ENCODE peak calls at places on chromosome 19, in eight cellular contexts. One of them, this sample, is unnamed.

GRCh38 chr19:2289714-2290435 is 7.9 kb upstream of the PEAK3 start:
- DNase-seq in pancreas: no peak
- DNase-seq in A549: no peak
- DNase-seq in ascending aorta: no peak
- DNase-seq in heart right ventricle: no peak
- DNase-seq in esophagus muscularis mucosa: no peak
- DNase-seq in heart left ventricle: no peak
- DNase-seq in CD4-positive, alpha-beta T cell: peak; percentile 56
- DNase-seq in this sample: no peak

GRCh38 chr19:52942371-52943133 is 19.3 kb upstream of the ZNF888 start:
- DNase-seq in A549: no peak
- DNase-seq in heart left ventricle: peak; percentile 93
- DNase-seq in esophagus muscularis mucosa: peak; percentile 99
- DNase-seq in ascending aorta: peak; percentile 81
- DNase-seq in CD4-positive, alpha-beta T cell: peak; percentile 94
- DNase-seq in pancreas: peak; percentile 92
- DNase-seq in heart right ventricle: peak; percentile 92
- DNase-seq in this sample: peak; percentile 96

GRCh38 chr19:12666305-12667048 is at the start of the genes MAN2B1 and WDR83:
- DNase-seq in A549: peak; percentile 41
- DNase-seq in esophagus muscularis mucosa: no peak
- DNase-seq in CD4-positive, alpha-beta T cell: peak; percentile 58
- DNase-seq in ascending aorta: peak; percentile 25
- DNase-seq in heart left ventricle: peak; percentile 77
- DNase-seq in heart right ventricle: peak; percentile 76
- DNase-seq in pancreas: peak; percentile 58
- DNase-seq in this sample: peak; percentile 78

GRCh38 chr19:49155830-49156346 is 692 bp upstream of the HRC start:
- DNase-seq in CD4-positive, alpha-beta T cell: no peak
- DNase-seq in pancreas: no peak
- DNase-seq in heart left ventricle: peak; percentile 77
- DNase-seq in ascending aorta: no peak
- DNase-seq in esophagus muscularis mucosa: no peak
- DNase-seq in heart right ventricle: peak; percentile 74
- DNase-seq in A549: no peak
- DNase-seq in this sample: no peak

GRCh38 chr19:49331616-49332055 is 3.6 kb upstream of the CD37 start:
- DNase-seq in heart left ventricle: no peak
- DNase-seq in esophagus muscularis mucosa: peak; percentile 64
- DNase-seq in heart right ventricle: no peak
- DNase-seq in ascending aorta: no peak
- DNase-seq in A549: peak; percentile 77
- DNase-seq in CD4-positive, alpha-beta T cell: peak; percentile 58
- DNase-seq in pancreas: peak; percentile 31
- DNase-seq in this sample: peak; percentile 71

GRCh38 chr19:44741841-44742352 is 6.6 kb upstream of the BCL3 start:
- DNase-seq in A549: peak; percentile 100
- DNase-seq in heart right ventricle: peak; percentile 98
- DNase-seq in CD4-positive, alpha-beta T cell: no peak
- DNase-seq in ascending aorta: peak; percentile 97
- DNase-seq in pancreas: peak; percentile 99
- DNase-seq in heart left ventricle: peak; percentile 100
- DNase-seq in esophagus muscularis mucosa: peak; percentile 99
- DNase-seq in this sample: no peak

GRCh38 chr19:35710784-35711723 is 6.7 kb downstream of the ZBTB32 start:
- DNase-seq in esophagus muscularis mucosa: no peak
- DNase-seq in CD4-positive, alpha-beta T cell: no peak
- DNase-seq in pancreas: no peak
- DNase-seq in heart right ventricle: no peak
- DNase-seq in heart left ventricle: no peak
- DNase-seq in ascending aorta: no peak
- DNase-seq in A549: no peak
- DNase-seq in this sample: no peak

GRCh38 chr19:6213266-6213595 is 66.5 kb downstream of the MLLT1 start:
- DNase-seq in heart right ventricle: no peak
- DNase-seq in A549: no peak
- DNase-seq in pancreas: no peak
- DNase-seq in heart left ventricle: no peak
- DNase-seq in CD4-positive, alpha-beta T cell: no peak
- DNase-seq in ascending aorta: no peak
- DNase-seq in esophagus muscularis mucosa: no peak
- DNase-seq in this sample: no peak

GRCh38 chr19:37999309-38000213 is 92.6 kb downstream of the SIPA1L3 start:
- DNase-seq in pancreas: no peak
- DNase-seq in heart left ventricle: peak; percentile 89
- DNase-seq in heart right ventricle: peak; percentile 60
- DNase-seq in CD4-positive, alpha-beta T cell: no peak
- DNase-seq in esophagus muscularis mucosa: no peak
- DNase-seq in ascending aorta: no peak
- DNase-seq in A549: peak; percentile 97
- DNase-seq in this sample: no peak

GRCh38 chr19:49222011-49222410 is 64.4 kb downstream of the TRPM4 start:
- DNase-seq in CD4-positive, alpha-beta T cell: no peak
- DNase-seq in heart right ventricle: no peak
- DNase-seq in pancreas: no peak
- DNase-seq in A549: no peak
- DNase-seq in ascending aorta: no peak
- DNase-seq in esophagus muscularis mucosa: no peak
- DNase-seq in heart left ventricle: no peak
- DNase-seq in this sample: no peak

GRCh38 chr19:3987619-3988371 is 2.5 kb upstream of the EEF2 start:
- DNase-seq in CD4-positive, alpha-beta T cell: peak; percentile 87
- DNase-seq in pancreas: peak; percentile 85
- DNase-seq in heart left ventricle: peak; percentile 87
- DNase-seq in ascending aorta: no peak
- DNase-seq in A549: peak; percentile 80
- DNase-seq in heart right ventricle: peak; percentile 85
- DNase-seq in esophagus muscularis mucosa: no peak
- DNase-seq in this sample: peak; percentile 94

GRCh38 chr19:3310280-3310679 is 56.1 kb upstream of the NFIC start:
- DNase-seq in CD4-positive, alpha-beta T cell: no peak
- DNase-seq in ascending aorta: no peak
- DNase-seq in esophagus muscularis mucosa: no peak
- DNase-seq in heart right ventricle: no peak
- DNase-seq in A549: no peak
- DNase-seq in pancreas: no peak
- DNase-seq in heart left ventricle: no peak
- DNase-seq in this sample: no peak

GRCh38 chr19:27748551-27749152 is 1464.3 kb downstream of the UQCRFS1 start:
- DNase-seq in A549: no peak
- DNase-seq in ascending aorta: no peak
- DNase-seq in esophagus muscularis mucosa: no peak
- DNase-seq in CD4-positive, alpha-beta T cell: no peak
- DNase-seq in pancreas: no peak
- DNase-seq in heart right ventricle: no peak
- DNase-seq in heart left ventricle: no peak
- DNase-seq in this sample: no peak

GRCh38 chr19:5624154-5624663 is 1.3 kb downstream of the SAFB start:
- DNase-seq in heart left ventricle: no peak
- DNase-seq in heart right ventricle: peak; percentile 22
- DNase-seq in esophagus muscularis mucosa: no peak
- DNase-seq in ascending aorta: no peak
- DNase-seq in pancreas: peak; percentile 50
- DNase-seq in A549: no peak
- DNase-seq in CD4-positive, alpha-beta T cell: no peak
- DNase-seq in this sample: no peak

GRCh38 chr19:10417598-10418280 is 2.6 kb upstream of the PDE4A start:
- DNase-seq in heart right ventricle: no peak
- DNase-seq in CD4-positive, alpha-beta T cell: no peak
- DNase-seq in ascending aorta: no peak
- DNase-seq in pancreas: no peak
- DNase-seq in A549: no peak
- DNase-seq in heart left ventricle: no peak
- DNase-seq in esophagus muscularis mucosa: no peak
- DNase-seq in this sample: no peak

GRCh38 chr19:7520131-7521051 is 2.0 kb upstream of the MCOLN1 start:
- DNase-seq in heart right ventricle: no peak
- DNase-seq in A549: no peak
- DNase-seq in ascending aorta: no peak
- DNase-seq in heart left ventricle: no peak
- DNase-seq in CD4-positive, alpha-beta T cell: no peak
- DNase-seq in pancreas: no peak
- DNase-seq in esophagus muscularis mucosa: no peak
- DNase-seq in this sample: no peak

GRCh38 chr19:41362143-41362847 is 1.7 kb downstream of the B9D2 start:
- DNase-seq in CD4-positive, alpha-beta T cell: no peak
- DNase-seq in heart left ventricle: no peak
- DNase-seq in A549: peak; percentile 68
- DNase-seq in heart right ventricle: no peak
- DNase-seq in ascending aorta: no peak
- DNase-seq in pancreas: no peak
- DNase-seq in esophagus muscularis mucosa: no peak
- DNase-seq in this sample: no peak

GRCh38 chr19:47510516-47511127 is 4.2 kb downstream of the NAPA start:
- DNase-seq in heart left ventricle: no peak
- DNase-seq in heart right ventricle: no peak
- DNase-seq in esophagus muscularis mucosa: no peak
- DNase-seq in pancreas: no peak
- DNase-seq in CD4-positive, alpha-beta T cell: no peak
- DNase-seq in ascending aorta: no peak
- DNase-seq in A549: no peak
- DNase-seq in this sample: no peak

GRCh38 chr19:47511128-47511517 is 3.7 kb downstream of the NAPA start:
- DNase-seq in heart left ventricle: peak; percentile 63
- DNase-seq in ascending aorta: no peak
- DNase-seq in pancreas: peak; percentile 55
- DNase-seq in A549: no peak
- DNase-seq in CD4-positive, alpha-beta T cell: no peak
- DNase-seq in esophagus muscularis mucosa: no peak
- DNase-seq in heart right ventricle: no peak
- DNase-seq in this sample: no peak

GRCh38 chr19:47508721-47509120 is 6.1 kb downstream of the NAPA start:
- DNase-seq in esophagus muscularis mucosa: no peak
- DNase-seq in CD4-positive, alpha-beta T cell: no peak
- DNase-seq in A549: no peak
- DNase-seq in heart right ventricle: no peak
- DNase-seq in heart left ventricle: no peak
- DNase-seq in pancreas: no peak
- DNase-seq in ascending aorta: no peak
- DNase-seq in this sample: no peak

GRCh38 chr19:47509170-47509847 is 5.6 kb downstream of the NAPA start:
- DNase-seq in heart left ventricle: peak; percentile 24
- DNase-seq in A549: no peak
- DNase-seq in CD4-positive, alpha-beta T cell: no peak
- DNase-seq in esophagus muscularis mucosa: no peak
- DNase-seq in heart right ventricle: no peak
- DNase-seq in ascending aorta: no peak
- DNase-seq in pancreas: no peak
- DNase-seq in this sample: no peak

DNA sequence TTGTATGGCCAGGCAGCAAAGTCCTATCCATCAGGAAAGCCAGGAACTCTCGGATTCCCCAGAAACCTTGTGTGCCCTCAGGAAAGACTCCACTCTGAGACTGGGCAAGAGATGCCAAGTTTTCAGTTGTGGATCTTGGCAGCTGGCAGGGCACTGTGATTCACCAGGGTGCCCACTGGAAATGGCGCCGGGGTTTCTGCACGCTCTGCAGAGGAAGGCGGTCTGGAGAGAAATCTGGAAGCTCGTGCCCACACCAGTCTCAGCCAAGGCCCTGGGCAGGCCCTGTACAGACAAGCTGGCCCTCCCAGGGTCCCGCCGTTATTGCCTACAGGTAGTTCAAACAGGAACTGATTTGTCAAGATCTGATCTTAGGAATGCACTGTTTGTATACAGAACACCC is 4.9 kb downstream of the NAPA start:
- DNase-seq in A549: no peak
- DNase-seq in heart left ventricle: peak; percentile 68
- DNase-seq in ascending aorta: no peak
- DNase-seq in heart right ventricle: no peak
- DNase-seq in esophagus muscularis mucosa: no peak
- DNase-seq in pancreas: peak; percentile 47
- DNase-seq in CD4-positive, alpha-beta T cell: no peak
- DNase-seq in this sample: no peak
- H3K27ac ChIP-seq in A549: no peak overlapping the region
- H3K27ac ChIP-seq in heart left ventricle: peak overlapping the region; percentile 49
- H3K27ac ChIP-seq in ascending aorta: peak overlapping the region; percentile 52
- H3K27ac ChIP-seq in heart right ventricle: peak overlapping the region; percentile 99
- H3K27ac ChIP-seq in esophagus muscularis mucosa: peak overlapping the region; percentile 99
- H3K27ac ChIP-seq in pancreas: peak overlapping the region; percentile 92
- H3K27ac ChIP-seq in CD4-positive, alpha-beta T cell: no peak overlapping the region
- H3K27ac ChIP-seq in this sample: no peak overlapping the region

GRCh38 chr19:29497241-29497640 is 28.6 kb upstream of the VSTM2B start:
- DNase-seq in ascending aorta: no peak
- DNase-seq in heart right ventricle: no peak
- DNase-seq in esophagus muscularis mucosa: no peak
- DNase-seq in CD4-positive, alpha-beta T cell: no peak
- DNase-seq in pancreas: no peak
- DNase-seq in A549: no peak
- DNase-seq in heart left ventricle: no peak
- DNase-seq in this sample: no peak
- H3K9me3 ChIP-seq in ascending aorta: no peaks in the 10 kb centered on the region
- H3K9me3 ChIP-seq in heart right ventricle: no peaks in the 10 kb centered on the region
- H3K9me3 ChIP-seq in esophagus muscularis mucosa: no peaks in the 10 kb centered on the region
- H3K9me3 ChIP-seq in CD4-positive, alpha-beta T cell: no peaks in the 10 kb centered on the region
- H3K9me3 ChIP-seq in pancreas: no peaks in the 10 kb centered on the region
- H3K9me3 ChIP-seq in A549: no peaks in the 10 kb centered on the region
- H3K9me3 ChIP-seq in heart left ventricle: no peaks in the 10 kb centered on the region
- H3K9me3 ChIP-seq in this sample: no peaks in the 10 kb centered on the region

DNA sequence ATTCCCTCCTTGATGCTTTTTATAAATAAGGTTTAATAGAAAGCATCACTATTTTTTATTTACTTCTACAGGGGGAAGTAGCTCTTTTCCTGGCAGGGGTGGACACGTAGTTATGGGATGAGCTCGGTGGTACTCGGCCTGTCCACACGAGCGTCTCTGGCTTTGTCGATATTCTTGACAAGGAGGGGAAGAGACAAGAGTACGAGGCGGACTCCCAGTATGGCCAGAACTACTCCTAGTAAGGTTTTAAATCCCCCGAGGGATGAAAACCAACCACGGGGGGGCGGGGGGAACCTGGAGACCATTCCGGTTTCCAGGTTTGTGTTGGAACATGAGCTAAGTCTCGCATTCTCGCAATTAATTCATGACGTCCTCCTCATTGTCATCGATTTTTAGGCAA is 5.6 kb upstream of the BSG start:
- DNase-seq in A549: no peak
- DNase-seq in heart right ventricle: no peak
- DNase-seq in esophagus muscularis mucosa: no peak
- DNase-seq in pancreas: no peak
- DNase-seq in heart left ventricle: no peak
- DNase-seq in CD4-positive, alpha-beta T cell: no peak
- DNase-seq in ascending aorta: no peak
- DNase-seq in this sample: no peak
- H3K27ac ChIP-seq in A549: no peak overlapping the region
- H3K27ac ChIP-seq in heart right ventricle: peak overlapping the region; percentile 83
- H3K27ac ChIP-seq in esophagus muscularis mucosa: no peak overlapping the region
- H3K27ac ChIP-seq in pancreas: peak overlapping the region; percentile 0
- H3K27ac ChIP-seq in heart left ventricle: no peak overlapping the region
- H3K27ac ChIP-seq in CD4-positive, alpha-beta T cell: no peak overlapping the region
- H3K27ac ChIP-seq in ascending aorta: no peak overlapping the region
- H3K27ac ChIP-seq in this sample: peak overlapping the region; percentile 31

DNA sequence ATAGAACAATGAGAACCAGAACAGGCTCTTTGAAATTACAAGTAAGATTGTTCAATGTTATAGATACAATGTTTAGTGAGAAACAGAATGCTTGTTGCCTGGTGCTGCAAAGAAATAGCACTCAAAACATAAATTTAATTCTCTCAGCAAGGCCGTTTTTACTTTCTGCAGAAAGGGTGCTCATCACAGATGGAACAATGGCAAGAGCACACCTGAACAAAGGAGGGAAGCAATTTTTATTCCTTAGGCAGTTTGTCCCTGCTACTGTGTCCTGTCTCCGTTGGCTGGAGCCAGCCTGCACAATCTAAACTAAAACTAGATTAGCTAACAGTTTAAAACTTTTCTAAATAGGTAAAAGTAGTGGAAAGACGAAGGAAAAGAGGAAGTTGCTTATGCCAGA is 10.4 kb upstream of the ZNF8 start:
- DNase-seq in ascending aorta: no peak
- DNase-seq in heart right ventricle: no peak
- DNase-seq in CD4-positive, alpha-beta T cell: no peak
- DNase-seq in esophagus muscularis mucosa: no peak
- DNase-seq in A549: no peak
- DNase-seq in heart left ventricle: no peak
- DNase-seq in pancreas: no peak
- DNase-seq in this sample: no peak
- H3K9me3 ChIP-seq in ascending aorta: peaks cover 95% of the 10 kb centered on the region
- H3K9me3 ChIP-seq in heart right ventricle: peaks cover 100% of the 10 kb centered on the region
- H3K9me3 ChIP-seq in CD4-positive, alpha-beta T cell: peaks cover 88% of the 10 kb centered on the region
- H3K9me3 ChIP-seq in esophagus muscularis mucosa: peaks cover 12% of the 10 kb centered on the region
- H3K9me3 ChIP-seq in A549: peaks cover 99% of the 10 kb centered on the region
- H3K9me3 ChIP-seq in heart left ventricle: peaks cover 16% of the 10 kb centered on the region
- H3K9me3 ChIP-seq in pancreas: no peaks in the 10 kb centered on the region
- H3K9me3 ChIP-seq in this sample: peaks cover 61% of the 10 kb centered on the region